ENCODE peak calls at places on chromosomes 1 and 21, in nine cellular contexts. One of them, this sample, is unnamed.

GRCh38 chr1:5644281-5645134 is 347.7 kb downstream of the NPHP4 start:
- DNase-seq in HCEC 1CT: no peak
- DNase-seq in nucleus accumbens: no peak
- DNase-seq in GM04504: no peak
- DNase-seq in hippocampal formation: no peak
- DNase-seq in left ventricle myocardium superior: no peak
- DNase-seq in NCI-H748 treated with DMSO at 0.1 percent for 48 hours: no peak
- DNase-seq in NCI-H1105 treated with DMSO at 0.1 percent for 48 hours: no peak
- DNase-seq in NCI-H774: no peak
- DNase-seq in this sample: no peak

GRCh38 chr1:64320470-64320869 is 117.0 kb downstream of the UBE2U start:
- DNase-seq in HCEC 1CT: peak
- DNase-seq in nucleus accumbens: no peak
- DNase-seq in GM04504: peak
- DNase-seq in hippocampal formation: no peak
- DNase-seq in left ventricle myocardium superior: no peak
- DNase-seq in NCI-H748 treated with DMSO at 0.1 percent for 48 hours: no peak
- DNase-seq in NCI-H1105 treated with DMSO at 0.1 percent for 48 hours: no peak
- DNase-seq in NCI-H774: no peak
- DNase-seq in this sample: no peak

GRCh38 chr1:178034676-178035075 is 59.2 kb upstream of the RASAL2 start:
- DNase-seq in HCEC 1CT: no peak
- DNase-seq in nucleus accumbens: no peak
- DNase-seq in GM04504: no peak
- DNase-seq in hippocampal formation: no peak
- DNase-seq in left ventricle myocardium superior: no peak
- DNase-seq in NCI-H748 treated with DMSO at 0.1 percent for 48 hours: no peak
- DNase-seq in NCI-H1105 treated with DMSO at 0.1 percent for 48 hours: no peak
- DNase-seq in NCI-H774: no peak
- DNase-seq in this sample: no peak

GRCh38 chr21:32868631-32869454 is 97.3 kb upstream of the PAXBP1 start:
- DNase-seq in HCEC 1CT: no peak
- DNase-seq in nucleus accumbens: no peak
- DNase-seq in GM04504: no peak
- DNase-seq in hippocampal formation: no peak
- DNase-seq in left ventricle myocardium superior: no peak
- DNase-seq in NCI-H748 treated with DMSO at 0.1 percent for 48 hours: no peak
- DNase-seq in NCI-H1105 treated with DMSO at 0.1 percent for 48 hours: no peak
- DNase-seq in NCI-H774: no peak
- DNase-seq in this sample: no peak

GRCh38 chr21:17711896-17712295 is 99.2 kb upstream of the BTG3 start:
- DNase-seq in HCEC 1CT: no peak
- DNase-seq in nucleus accumbens: no peak
- DNase-seq in GM04504: no peak
- DNase-seq in hippocampal formation: no peak
- DNase-seq in left ventricle myocardium superior: no peak
- DNase-seq in NCI-H748 treated with DMSO at 0.1 percent for 48 hours: no peak
- DNase-seq in NCI-H1105 treated with DMSO at 0.1 percent for 48 hours: no peak
- DNase-seq in NCI-H774: no peak
- DNase-seq in this sample: no peak

GRCh38 chr1:9798236-9799130 is 25.3 kb downstream of the CLSTN1 start:
- DNase-seq in HCEC 1CT: peak
- DNase-seq in nucleus accumbens: no peak
- DNase-seq in GM04504: peak
- DNase-seq in hippocampal formation: no peak
- DNase-seq in left ventricle myocardium superior: no peak
- DNase-seq in NCI-H748 treated with DMSO at 0.1 percent for 48 hours: no peak
- DNase-seq in NCI-H1105 treated with DMSO at 0.1 percent for 48 hours: no peak
- DNase-seq in NCI-H774: no peak
- DNase-seq in this sample: no peak

GRCh38 chr1:234666761-234667160 is 56.8 kb upstream of the IRF2BP2 start:
- DNase-seq in HCEC 1CT: no peak
- DNase-seq in nucleus accumbens: no peak
- DNase-seq in GM04504: no peak
- DNase-seq in hippocampal formation: no peak
- DNase-seq in left ventricle myocardium superior: no peak
- DNase-seq in NCI-H748 treated with DMSO at 0.1 percent for 48 hours: no peak
- DNase-seq in NCI-H1105 treated with DMSO at 0.1 percent for 48 hours: no peak
- DNase-seq in NCI-H774: no peak
- DNase-seq in this sample: no peak

GRCh38 chr1:247376659-247377058 is 39.3 kb upstream of the NLRP3 start:
- DNase-seq in HCEC 1CT: no peak
- DNase-seq in nucleus accumbens: no peak
- DNase-seq in GM04504: no peak
- DNase-seq in hippocampal formation: no peak
- DNase-seq in left ventricle myocardium superior: no peak
- DNase-seq in NCI-H748 treated with DMSO at 0.1 percent for 48 hours: no peak
- DNase-seq in NCI-H1105 treated with DMSO at 0.1 percent for 48 hours: no peak
- DNase-seq in NCI-H774: no peak
- DNase-seq in this sample: no peak

GRCh38 chr1:150810958-150811676 is 3.1 kb upstream of the CTSK start:
- DNase-seq in HCEC 1CT: no peak
- DNase-seq in nucleus accumbens: no peak
- DNase-seq in GM04504: no peak
- DNase-seq in hippocampal formation: no peak
- DNase-seq in left ventricle myocardium superior: no peak
- DNase-seq in NCI-H748 treated with DMSO at 0.1 percent for 48 hours: no peak
- DNase-seq in NCI-H1105 treated with DMSO at 0.1 percent for 48 hours: no peak
- DNase-seq in NCI-H774: no peak
- DNase-seq in this sample: no peak

GRCh38 chr21:38843806-38844479 is 38.2 kb downstream of the ETS2 start:
- DNase-seq in HCEC 1CT: peak
- DNase-seq in nucleus accumbens: no peak
- DNase-seq in GM04504: no peak
- DNase-seq in hippocampal formation: no peak
- DNase-seq in left ventricle myocardium superior: no peak
- DNase-seq in NCI-H748 treated with DMSO at 0.1 percent for 48 hours: no peak
- DNase-seq in NCI-H1105 treated with DMSO at 0.1 percent for 48 hours: no peak
- DNase-seq in NCI-H774: no peak
- DNase-seq in this sample: no peak

GRCh38 chr1:16073490-16074104 is at the start of gene FAM131C:
- DNase-seq in HCEC 1CT: peak
- DNase-seq in nucleus accumbens: no peak
- DNase-seq in GM04504: no peak
- DNase-seq in hippocampal formation: no peak
- DNase-seq in left ventricle myocardium superior: peak
- DNase-seq in NCI-H748 treated with DMSO at 0.1 percent for 48 hours: no peak
- DNase-seq in NCI-H1105 treated with DMSO at 0.1 percent for 48 hours: peak
- DNase-seq in NCI-H774: no peak
- DNase-seq in this sample: no peak

GRCh38 chr1:94143173-94143808 is 22.3 kb upstream of the ABCA4 start:
- DNase-seq in HCEC 1CT: no peak
- DNase-seq in nucleus accumbens: no peak
- DNase-seq in GM04504: peak
- DNase-seq in hippocampal formation: no peak
- DNase-seq in left ventricle myocardium superior: no peak
- DNase-seq in NCI-H748 treated with DMSO at 0.1 percent for 48 hours: no peak
- DNase-seq in NCI-H1105 treated with DMSO at 0.1 percent for 48 hours: no peak
- DNase-seq in NCI-H774: no peak
- DNase-seq in this sample: no peak

GRCh38 chr1:62356257-62356835 is 37.1 kb upstream of the KANK4 start:
- DNase-seq in HCEC 1CT: peak
- DNase-seq in nucleus accumbens: no peak
- DNase-seq in GM04504: peak
- DNase-seq in hippocampal formation: no peak
- DNase-seq in left ventricle myocardium superior: no peak
- DNase-seq in NCI-H748 treated with DMSO at 0.1 percent for 48 hours: no peak
- DNase-seq in NCI-H1105 treated with DMSO at 0.1 percent for 48 hours: no peak
- DNase-seq in NCI-H774: no peak
- DNase-seq in this sample: no peak

GRCh38 chr21:30268608-30269197 is 14.0 kb downstream of the KRTAP24-1 start:
- DNase-seq in HCEC 1CT: no peak
- DNase-seq in nucleus accumbens: no peak
- DNase-seq in GM04504: no peak
- DNase-seq in hippocampal formation: no peak
- DNase-seq in left ventricle myocardium superior: no peak
- DNase-seq in NCI-H748 treated with DMSO at 0.1 percent for 48 hours: no peak
- DNase-seq in NCI-H1105 treated with DMSO at 0.1 percent for 48 hours: no peak
- DNase-seq in NCI-H774: no peak
- DNase-seq in this sample: no peak

GRCh38 chr21:38474124-38474523 is 24.2 kb downstream of the ERG start:
- DNase-seq in HCEC 1CT: no peak
- DNase-seq in nucleus accumbens: no peak
- DNase-seq in GM04504: no peak
- DNase-seq in hippocampal formation: no peak
- DNase-seq in left ventricle myocardium superior: no peak
- DNase-seq in NCI-H748 treated with DMSO at 0.1 percent for 48 hours: no peak
- DNase-seq in NCI-H1105 treated with DMSO at 0.1 percent for 48 hours: no peak
- DNase-seq in NCI-H774: no peak
- DNase-seq in this sample: no peak

GRCh38 chr1:173889885-173890284 is 21.7 kb downstream of the ZBTB37 start:
- DNase-seq in HCEC 1CT: no peak
- DNase-seq in nucleus accumbens: no peak
- DNase-seq in GM04504: no peak
- DNase-seq in hippocampal formation: no peak
- DNase-seq in left ventricle myocardium superior: no peak
- DNase-seq in NCI-H748 treated with DMSO at 0.1 percent for 48 hours: no peak
- DNase-seq in NCI-H1105 treated with DMSO at 0.1 percent for 48 hours: no peak
- DNase-seq in NCI-H774: no peak
- DNase-seq in this sample: no peak

GRCh38 chr1:151501474-151501873 is 9.7 kb upstream of the CGN start:
- DNase-seq in HCEC 1CT: no peak
- DNase-seq in nucleus accumbens: no peak
- DNase-seq in GM04504: no peak
- DNase-seq in hippocampal formation: no peak
- DNase-seq in left ventricle myocardium superior: no peak
- DNase-seq in NCI-H748 treated with DMSO at 0.1 percent for 48 hours: no peak
- DNase-seq in NCI-H1105 treated with DMSO at 0.1 percent for 48 hours: no peak
- DNase-seq in NCI-H774: no peak
- DNase-seq in this sample: no peak

GRCh38 chr1:241702436-241702835 is 50.4 kb downstream of the WDR64 start:
- DNase-seq in HCEC 1CT: peak
- DNase-seq in nucleus accumbens: no peak
- DNase-seq in GM04504: peak
- DNase-seq in hippocampal formation: no peak
- DNase-seq in left ventricle myocardium superior: no peak
- DNase-seq in NCI-H748 treated with DMSO at 0.1 percent for 48 hours: no peak
- DNase-seq in NCI-H1105 treated with DMSO at 0.1 percent for 48 hours: no peak
- DNase-seq in NCI-H774: no peak
- DNase-seq in this sample: no peak